ENCODE peak calls at places on chromosomes 6 and 20, in nine cellular contexts. One of them, this sample, is unnamed.

GRCh38 chr6:170293881-170294755 is 3.2 kb upstream of the DLL1 start:
- DNase-seq in neuronal stem cell: peak
- DNase-seq in uterus: no peak
- DNase-seq in AG04450: no peak
- DNase-seq in heart right ventricle: no peak
- DNase-seq in effector memory CD4-positive, alpha-beta T cell: no peak
- DNase-seq in NB4: peak
- DNase-seq in cardiac muscle cell: no peak
- DNase-seq in cardiac fibroblast: no peak
- DNase-seq in this sample: no peak

GRCh38 chr20:381581-382290 is 1.2 kb downstream of the TRIB3 start:
- DNase-seq in neuronal stem cell: peak
- DNase-seq in uterus: peak
- DNase-seq in AG04450: no peak
- DNase-seq in heart right ventricle: peak
- DNase-seq in effector memory CD4-positive, alpha-beta T cell: peak
- DNase-seq in NB4: peak
- DNase-seq in cardiac muscle cell: peak
- DNase-seq in cardiac fibroblast: peak
- DNase-seq in this sample: peak

GRCh38 chr6:148140772-148141557 is 201.7 kb upstream of the SASH1 start:
- DNase-seq in neuronal stem cell: no peak
- DNase-seq in uterus: no peak
- DNase-seq in AG04450: no peak
- DNase-seq in heart right ventricle: no peak
- DNase-seq in effector memory CD4-positive, alpha-beta T cell: no peak
- DNase-seq in NB4: no peak
- DNase-seq in cardiac muscle cell: no peak
- DNase-seq in cardiac fibroblast: peak
- DNase-seq in this sample: no peak

GRCh38 chr6:154548130-154548830 is 37.8 kb upstream of the CNKSR3 start:
- DNase-seq in neuronal stem cell: no peak
- DNase-seq in uterus: peak
- DNase-seq in AG04450: no peak
- DNase-seq in heart right ventricle: peak
- DNase-seq in effector memory CD4-positive, alpha-beta T cell: no peak
- DNase-seq in NB4: no peak
- DNase-seq in cardiac muscle cell: no peak
- DNase-seq in cardiac fibroblast: peak
- DNase-seq in this sample: peak

GRCh38 chr6:5950448-5950847 is 56.3 kb downstream of the NRN1 start:
- DNase-seq in neuronal stem cell: no peak
- DNase-seq in uterus: no peak
- DNase-seq in AG04450: no peak
- DNase-seq in heart right ventricle: peak
- DNase-seq in effector memory CD4-positive, alpha-beta T cell: no peak
- DNase-seq in NB4: peak
- DNase-seq in cardiac muscle cell: peak
- DNase-seq in cardiac fibroblast: no peak
- DNase-seq in this sample: peak

GRCh38 chr20:59631751-59632380 is 27.5 kb downstream of the PHACTR3 start:
- DNase-seq in neuronal stem cell: no peak
- DNase-seq in uterus: no peak
- DNase-seq in AG04450: no peak
- DNase-seq in heart right ventricle: no peak
- DNase-seq in effector memory CD4-positive, alpha-beta T cell: no peak
- DNase-seq in NB4: no peak
- DNase-seq in cardiac muscle cell: no peak
- DNase-seq in cardiac fibroblast: no peak
- DNase-seq in this sample: no peak

GRCh38 chr6:28922004-28922840 is 1.6 kb downstream of the TRIM27 start:
- DNase-seq in neuronal stem cell: no peak
- DNase-seq in uterus: no peak
- DNase-seq in AG04450: no peak
- DNase-seq in heart right ventricle: no peak
- DNase-seq in effector memory CD4-positive, alpha-beta T cell: no peak
- DNase-seq in NB4: peak
- DNase-seq in cardiac muscle cell: peak
- DNase-seq in cardiac fibroblast: peak
- DNase-seq in this sample: no peak

GRCh38 chr6:71123051-71123450 is 165.6 kb upstream of the OGFRL1 start:
- DNase-seq in neuronal stem cell: no peak
- DNase-seq in uterus: no peak
- DNase-seq in AG04450: no peak
- DNase-seq in heart right ventricle: no peak
- DNase-seq in effector memory CD4-positive, alpha-beta T cell: no peak
- DNase-seq in NB4: no peak
- DNase-seq in cardiac muscle cell: no peak
- DNase-seq in cardiac fibroblast: peak
- DNase-seq in this sample: no peak

GRCh38 chr6:169702640-169703246 is 817 bp downstream of the C6orf120 start:
- DNase-seq in neuronal stem cell: no peak
- DNase-seq in uterus: no peak
- DNase-seq in AG04450: no peak
- DNase-seq in heart right ventricle: no peak
- DNase-seq in effector memory CD4-positive, alpha-beta T cell: peak
- DNase-seq in NB4: peak
- DNase-seq in cardiac muscle cell: peak
- DNase-seq in cardiac fibroblast: peak
- DNase-seq in this sample: no peak

GRCh38 chr6:110965629-110966229 is 7.2 kb downstream of the GTF3C6 start:
- DNase-seq in neuronal stem cell: no peak
- DNase-seq in uterus: no peak
- DNase-seq in AG04450: no peak
- DNase-seq in heart right ventricle: no peak
- DNase-seq in effector memory CD4-positive, alpha-beta T cell: no peak
- DNase-seq in NB4: no peak
- DNase-seq in cardiac muscle cell: no peak
- DNase-seq in cardiac fibroblast: no peak
- DNase-seq in this sample: no peak

GRCh38 chr6:26024651-26025046 is 62.0 kb downstream of the TRIM38 start:
- DNase-seq in neuronal stem cell: no peak
- DNase-seq in uterus: no peak
- DNase-seq in AG04450: no peak
- DNase-seq in heart right ventricle: no peak
- DNase-seq in effector memory CD4-positive, alpha-beta T cell: no peak
- DNase-seq in NB4: no peak
- DNase-seq in cardiac muscle cell: no peak
- DNase-seq in cardiac fibroblast: no peak
- DNase-seq in this sample: no peak

GRCh38 chr6:134466751-134467525 is 149.0 kb upstream of the SGK1 start:
- DNase-seq in neuronal stem cell: no peak
- DNase-seq in uterus: no peak
- DNase-seq in AG04450: no peak
- DNase-seq in heart right ventricle: no peak
- DNase-seq in effector memory CD4-positive, alpha-beta T cell: no peak
- DNase-seq in NB4: no peak
- DNase-seq in cardiac muscle cell: no peak
- DNase-seq in cardiac fibroblast: peak
- DNase-seq in this sample: no peak

GRCh38 chr6:41824571-41825569 is 37.4 kb downstream of the TOMM6 start:
- DNase-seq in neuronal stem cell: no peak
- DNase-seq in uterus: no peak
- DNase-seq in AG04450: no peak
- DNase-seq in heart right ventricle: no peak
- DNase-seq in effector memory CD4-positive, alpha-beta T cell: no peak
- DNase-seq in NB4: no peak
- DNase-seq in cardiac muscle cell: no peak
- DNase-seq in cardiac fibroblast: peak
- DNase-seq in this sample: no peak

GRCh38 chr6:36980876-36981619 is 4.9 kb downstream of the MTCH1 start:
- DNase-seq in neuronal stem cell: no peak
- DNase-seq in uterus: no peak
- DNase-seq in AG04450: no peak
- DNase-seq in heart right ventricle: no peak
- DNase-seq in effector memory CD4-positive, alpha-beta T cell: no peak
- DNase-seq in NB4: no peak
- DNase-seq in cardiac muscle cell: no peak
- DNase-seq in cardiac fibroblast: no peak
- DNase-seq in this sample: no peak

GRCh38 chr6:137637161-137637560 is 143.0 kb upstream of the OLIG3 start:
- DNase-seq in neuronal stem cell: no peak
- DNase-seq in uterus: no peak
- DNase-seq in AG04450: peak
- DNase-seq in heart right ventricle: no peak
- DNase-seq in effector memory CD4-positive, alpha-beta T cell: no peak
- DNase-seq in NB4: peak
- DNase-seq in cardiac muscle cell: no peak
- DNase-seq in cardiac fibroblast: peak
- DNase-seq in this sample: peak

GRCh38 chr20:2026514-2026913 is 32.7 kb upstream of the PDYN start:
- DNase-seq in neuronal stem cell: no peak
- DNase-seq in uterus: no peak
- DNase-seq in AG04450: no peak
- DNase-seq in heart right ventricle: no peak
- DNase-seq in effector memory CD4-positive, alpha-beta T cell: no peak
- DNase-seq in NB4: peak
- DNase-seq in cardiac muscle cell: no peak
- DNase-seq in cardiac fibroblast: no peak
- DNase-seq in this sample: no peak

GRCh38 chr20:2023151-2023550 is 29.3 kb upstream of the PDYN start:
- DNase-seq in neuronal stem cell: no peak
- DNase-seq in uterus: no peak
- DNase-seq in AG04450: no peak
- DNase-seq in heart right ventricle: no peak
- DNase-seq in effector memory CD4-positive, alpha-beta T cell: no peak
- DNase-seq in NB4: peak
- DNase-seq in cardiac muscle cell: no peak
- DNase-seq in cardiac fibroblast: no peak
- DNase-seq in this sample: no peak

GRCh38 chr20:2026004-2026403 is 32.1 kb upstream of the PDYN start:
- DNase-seq in neuronal stem cell: no peak
- DNase-seq in uterus: no peak
- DNase-seq in AG04450: no peak
- DNase-seq in heart right ventricle: no peak
- DNase-seq in effector memory CD4-positive, alpha-beta T cell: no peak
- DNase-seq in NB4: no peak
- DNase-seq in cardiac muscle cell: no peak
- DNase-seq in cardiac fibroblast: no peak
- DNase-seq in this sample: no peak

GRCh38 chr20:2022163-2022562 is 28.3 kb upstream of the PDYN start:
- DNase-seq in neuronal stem cell: no peak
- DNase-seq in uterus: no peak
- DNase-seq in AG04450: no peak
- DNase-seq in heart right ventricle: no peak
- DNase-seq in effector memory CD4-positive, alpha-beta T cell: no peak
- DNase-seq in NB4: peak
- DNase-seq in cardiac muscle cell: no peak
- DNase-seq in cardiac fibroblast: no peak
- DNase-seq in this sample: no peak
- H3K4me3 ChIP-seq in neuronal stem cell: no peak
- H3K4me3 ChIP-seq in uterus: no peak
- H3K4me3 ChIP-seq in AG04450: no peak
- H3K4me3 ChIP-seq in heart right ventricle: no peak
- H3K4me3 ChIP-seq in effector memory CD4-positive, alpha-beta T cell: no peak
- H3K4me3 ChIP-seq in NB4: no peak
- H3K4me3 ChIP-seq in cardiac muscle cell: no peak
- H3K4me3 ChIP-seq in cardiac fibroblast: no peak
- H3K4me3 ChIP-seq in this sample: no peak

GRCh38 chr20:38261054-38261390 is 487 bp upstream of the KIAA1755 start:
- DNase-seq in neuronal stem cell: no peak
- DNase-seq in uterus: no peak
- DNase-seq in AG04450: no peak
- DNase-seq in heart right ventricle: no peak
- DNase-seq in effector memory CD4-positive, alpha-beta T cell: no peak
- DNase-seq in NB4: no peak
- DNase-seq in cardiac muscle cell: no peak
- DNase-seq in cardiac fibroblast: no peak
- DNase-seq in this sample: no peak
- H3K4me3 ChIP-seq in neuronal stem cell: no peak
- H3K4me3 ChIP-seq in uterus: peak
- H3K4me3 ChIP-seq in AG04450: peak
- H3K4me3 ChIP-seq in heart right ventricle: no peak
- H3K4me3 ChIP-seq in effector memory CD4-positive, alpha-beta T cell: no peak
- H3K4me3 ChIP-seq in NB4: no peak
- H3K4me3 ChIP-seq in cardiac muscle cell: no peak
- H3K4me3 ChIP-seq in cardiac fibroblast: peak
- H3K4me3 ChIP-seq in this sample: peak

DNA sequence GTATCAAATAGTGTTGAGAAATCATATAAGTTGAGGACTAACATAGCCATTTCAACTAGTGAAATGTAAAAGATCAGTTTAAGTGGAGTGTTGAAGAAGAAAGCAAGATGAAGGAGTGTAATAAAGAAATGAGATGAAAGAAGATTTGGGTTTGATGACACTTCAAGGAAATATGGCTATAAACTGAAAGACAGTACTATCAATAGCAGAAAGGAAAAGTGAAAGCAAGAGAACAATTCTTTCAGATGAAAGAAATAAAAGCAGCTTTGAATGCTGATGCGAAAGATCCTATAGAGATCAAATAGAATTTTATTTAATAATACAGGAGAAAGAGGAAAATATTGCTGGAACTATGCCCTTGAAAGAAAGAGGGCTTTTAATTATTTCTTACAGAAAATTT is 92.8 kb upstream of the PRSS16 start:
- DNase-seq in neuronal stem cell: no peak
- DNase-seq in uterus: no peak
- DNase-seq in AG04450: no peak
- DNase-seq in heart right ventricle: no peak
- DNase-seq in effector memory CD4-positive, alpha-beta T cell: no peak
- DNase-seq in NB4: no peak
- DNase-seq in cardiac muscle cell: no peak
- DNase-seq in cardiac fibroblast: no peak
- DNase-seq in this sample: no peak
- H3K4me3 ChIP-seq in neuronal stem cell: no peak
- H3K4me3 ChIP-seq in uterus: no peak
- H3K4me3 ChIP-seq in AG04450: no peak
- H3K4me3 ChIP-seq in heart right ventricle: no peak
- H3K4me3 ChIP-seq in effector memory CD4-positive, alpha-beta T cell: no peak
- H3K4me3 ChIP-seq in NB4: no peak
- H3K4me3 ChIP-seq in cardiac muscle cell: no peak
- H3K4me3 ChIP-seq in cardiac fibroblast: no peak
- H3K4me3 ChIP-seq in this sample: no peak

GRCh38 chr6:53524455-53524815 is 20.5 kb downstream of the GCLC start:
- DNase-seq in neuronal stem cell: no peak
- DNase-seq in uterus: no peak
- DNase-seq in AG04450: no peak
- DNase-seq in heart right ventricle: no peak
- DNase-seq in effector memory CD4-positive, alpha-beta T cell: no peak
- DNase-seq in NB4: no peak
- DNase-seq in cardiac muscle cell: no peak
- DNase-seq in cardiac fibroblast: peak
- DNase-seq in this sample: no peak

GRCh38 chr6:53529324-53530036 is 15.4 kb downstream of the GCLC start:
- DNase-seq in neuronal stem cell: no peak
- DNase-seq in uterus: no peak
- DNase-seq in AG04450: no peak
- DNase-seq in heart right ventricle: no peak
- DNase-seq in effector memory CD4-positive, alpha-beta T cell: no peak
- DNase-seq in NB4: no peak
- DNase-seq in cardiac muscle cell: no peak
- DNase-seq in cardiac fibroblast: no peak
- DNase-seq in this sample: no peak

GRCh38 chr6:53526000-53526399 is 18.9 kb downstream of the GCLC start:
- DNase-seq in neuronal stem cell: no peak
- DNase-seq in uterus: no peak
- DNase-seq in AG04450: no peak
- DNase-seq in heart right ventricle: no peak
- DNase-seq in effector memory CD4-positive, alpha-beta T cell: no peak
- DNase-seq in NB4: no peak
- DNase-seq in cardiac muscle cell: no peak
- DNase-seq in cardiac fibroblast: no peak
- DNase-seq in this sample: no peak

GRCh38 chr6:53528107-53528506 is 16.8 kb downstream of the GCLC start:
- DNase-seq in neuronal stem cell: no peak
- DNase-seq in uterus: no peak
- DNase-seq in AG04450: no peak
- DNase-seq in heart right ventricle: no peak
- DNase-seq in effector memory CD4-positive, alpha-beta T cell: no peak
- DNase-seq in NB4: no peak
- DNase-seq in cardiac muscle cell: no peak
- DNase-seq in cardiac fibroblast: no peak
- DNase-seq in this sample: no peak

GRCh38 chr6:53527249-53527765 is 17.6 kb downstream of the GCLC start:
- DNase-seq in neuronal stem cell: no peak
- DNase-seq in uterus: no peak
- DNase-seq in AG04450: no peak
- DNase-seq in heart right ventricle: no peak
- DNase-seq in effector memory CD4-positive, alpha-beta T cell: no peak
- DNase-seq in NB4: no peak
- DNase-seq in cardiac muscle cell: no peak
- DNase-seq in cardiac fibroblast: no peak
- DNase-seq in this sample: no peak
- H3K4me3 ChIP-seq in neuronal stem cell: no peak
- H3K4me3 ChIP-seq in uterus: no peak
- H3K4me3 ChIP-seq in AG04450: no peak
- H3K4me3 ChIP-seq in heart right ventricle: no peak
- H3K4me3 ChIP-seq in effector memory CD4-positive, alpha-beta T cell: no peak
- H3K4me3 ChIP-seq in NB4: no peak
- H3K4me3 ChIP-seq in cardiac muscle cell: no peak
- H3K4me3 ChIP-seq in cardiac fibroblast: no peak
- H3K4me3 ChIP-seq in this sample: no peak

This sample was measured in SJCRH30.